ENCODE peak calls at places on chromosomes 16 and 17, in eight cellular contexts. T is GM12878, Q is astrocyte, G is hepatocyte, Z is PC-3, I is fibroblast of lung, P is K562, S is neural progenitor cell. O is an unnamed sample.

GRCh38 chr17:44556114-44556853 is 1.0 kb upstream of the FZD2 start:
- DNase-seq in T (peak), Q (no peak), G (peak), Z (peak), S (peak), I (peak), P (peak), O (peak)

GRCh38 chr16:3431779-3432219 is 11.5 kb downstream of the ZNF597 start:
- DNase-seq in I (peak), S (no peak), T (no peak), P (peak), Z (no peak), G (no peak), Q (peak), O (no peak)

GRCh38 chr17:82096709-82097186 is 1.3 kb downstream of the FASN start:
- DNase-seq in S (no peak), G (no peak), P (no peak), Q (no peak), T (no peak), Z (no peak), I (no peak), O (no peak)

GRCh38 chr16:6889106-6889505 is 443.5 kb upstream of the RBFOX1 start:
- DNase-seq in Q (no peak), Z (no peak), P (no peak), G (no peak), S (no peak), T (no peak), I (no peak), O (no peak)

GRCh38 chr17:28033972-28034714 is 8.3 kb upstream of the NLK start:
- DNase-seq in Q (peak), G (no peak), I (peak), P (peak), Z (peak), T (no peak), S (no peak), O (no peak)

GRCh38 chr17:2054740-2055493 is at the start of gene HIC1:
- DNase-seq in S (peak), P (peak), T (no peak), Z (peak), Q (no peak), I (peak), G (peak), O (peak)

GRCh38 chr16:85028638-85029412 is 1.2 kb downstream of the KIAA0513 start:
- DNase-seq in T (no peak), Q (peak), G (peak), I (peak), S (no peak), P (peak), Z (peak), O (no peak)

GRCh38 chr17:36602030-36602737 is 801 bp downstream of the MRM1 start:
- DNase-seq in I (no peak), P (peak), T (no peak), Q (no peak), G (peak), S (peak), Z (peak), O (peak)

GRCh38 chr17:56596741-56597494 is 3.4 kb downstream of the NOG start:
- DNase-seq in S (peak), Z (no peak), G (no peak), Q (no peak), P (no peak), I (no peak), T (no peak), O (peak)

GRCh38 chr17:28925912-28926365 is 23.1 kb upstream of the DHRS13 start:
- DNase-seq in G (no peak), Z (peak), I (peak), T (peak), S (no peak), P (peak), Q (peak), O (no peak)

GRCh38 chr16:74623846-74624245 is 16.9 kb upstream of the GLG1 start:
- DNase-seq in S (no peak), T (no peak), Q (no peak), Z (no peak), I (no peak), P (no peak), G (no peak), O (no peak)

GRCh38 chr17:27980035-27980434 is 62.4 kb upstream of the NLK start:
- DNase-seq in S (no peak), P (no peak), Z (peak), T (no peak), G (no peak), Q (peak), I (no peak), O (no peak)

GRCh38 chr16:1077877-1078578 is 5.5 kb downstream of the SSTR5 start:
- DNase-seq in S (no peak), G (no peak), Q (no peak), P (no peak), Z (no peak), T (no peak), I (no peak), O (no peak)

GRCh38 chr16:31471875-31472558 is at the start of gene TGFB1I1:
- DNase-seq in G (peak), P (no peak), Z (peak), S (peak), I (peak), Q (peak), T (no peak), O (peak)

GRCh38 chr17:43768943-43769342 is 9.8 kb downstream of the DUSP3 start:
- DNase-seq in Z (no peak), P (no peak), S (no peak), T (no peak), I (no peak), G (no peak), Q (no peak), O (no peak)

GRCh38 chr17:16820979-16821543 is 131.0 kb downstream of the CCDC144A start:
- DNase-seq in P (no peak), I (no peak), S (peak), Z (no peak), T (no peak), G (no peak), Q (no peak), O (no peak)

GRCh38 chr17:78933025-78933958 is 8.1 kb upstream of the TIMP2 start:
- DNase-seq in S (no peak), G (peak), Z (peak), T (peak), Q (peak), P (no peak), I (peak), O (no peak)

GRCh38 chr16:15509593-15510520 is 75.5 kb downstream of the BMERB1 start:
- DNase-seq in I (peak), T (no peak), S (peak), Q (peak), P (no peak), Z (no peak), G (no peak), O (peak)

GRCh38 chr17:58587713-58588117 is 73.3 kb upstream of the MTMR4 start:
- DNase-seq in S (peak), P (peak), T (no peak), Q (no peak), I (peak), Z (peak), G (peak), O (peak)

GRCh38 chr17:31492880-31493655 is 101.6 kb downstream of the RAB11FIP4 start:
- DNase-seq in Q (no peak), T (peak), Z (no peak), P (peak), G (no peak), I (no peak), S (no peak), O (no peak)

GRCh38 chr17:77086433-77087010 is 54.2 kb upstream of the SEC14L1 start:
- DNase-seq in I (peak), Q (peak), T (no peak), G (peak), Z (peak), S (peak), P (peak), O (peak)
- H3K4me2 ChIP-seq in I (peak), Q (peak), T (peak), G (peak), Z (peak), S (peak), P (no peak), O (peak)

DNA sequence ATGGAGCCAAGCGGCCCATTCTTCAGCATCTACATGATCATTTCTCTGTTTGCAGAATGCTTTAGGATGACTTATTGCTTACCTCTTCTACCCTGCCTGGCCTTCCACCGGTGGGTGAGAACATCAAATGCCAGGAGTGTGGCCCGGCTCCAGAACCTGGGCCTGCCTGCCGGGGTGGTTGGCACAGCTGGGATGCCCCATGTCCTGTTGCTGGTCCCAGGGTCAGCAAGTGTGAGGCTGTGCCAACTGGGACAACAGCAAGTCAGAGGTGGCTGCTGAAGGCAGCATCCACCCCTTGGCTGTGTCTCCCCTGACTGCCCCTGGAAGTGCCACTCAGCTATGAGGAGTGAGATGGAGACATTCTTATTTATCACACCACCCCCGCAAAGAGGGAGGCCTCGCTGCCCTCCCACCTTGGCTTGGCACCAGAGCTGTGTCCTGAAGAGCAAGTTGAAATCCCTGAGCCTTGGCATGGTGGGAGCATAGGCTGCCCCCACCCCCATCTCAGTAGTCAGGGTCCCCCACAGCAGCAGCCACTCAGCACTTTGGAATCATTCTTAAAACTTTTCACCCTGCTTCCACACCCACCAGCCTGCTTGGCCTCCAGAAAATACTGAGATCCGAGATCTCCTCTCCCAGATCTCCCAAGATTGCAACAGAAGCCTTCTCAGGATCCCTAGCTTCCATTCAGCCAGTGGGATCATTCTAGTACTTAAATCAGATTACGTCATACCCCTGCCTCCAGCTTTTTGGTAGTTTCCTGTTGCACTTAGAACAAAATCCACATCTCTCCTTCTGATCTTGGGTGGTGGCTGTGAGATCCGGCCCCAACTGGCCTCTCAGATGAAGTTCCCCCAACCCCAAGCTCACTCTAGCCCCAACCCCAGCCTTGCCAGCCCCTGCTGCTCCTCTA is 127.5 kb downstream of the SOCS1 start:
- DNase-seq in S (no peak), Z (no peak), T (no peak), Q (peak), P (peak), G (peak), I (peak), O (no peak)
- H3K4me2 ChIP-seq in S (no peak), Z (no peak), T (no peak), Q (no peak), P (peak), G (no peak), I (no peak), O (no peak)

DNA sequence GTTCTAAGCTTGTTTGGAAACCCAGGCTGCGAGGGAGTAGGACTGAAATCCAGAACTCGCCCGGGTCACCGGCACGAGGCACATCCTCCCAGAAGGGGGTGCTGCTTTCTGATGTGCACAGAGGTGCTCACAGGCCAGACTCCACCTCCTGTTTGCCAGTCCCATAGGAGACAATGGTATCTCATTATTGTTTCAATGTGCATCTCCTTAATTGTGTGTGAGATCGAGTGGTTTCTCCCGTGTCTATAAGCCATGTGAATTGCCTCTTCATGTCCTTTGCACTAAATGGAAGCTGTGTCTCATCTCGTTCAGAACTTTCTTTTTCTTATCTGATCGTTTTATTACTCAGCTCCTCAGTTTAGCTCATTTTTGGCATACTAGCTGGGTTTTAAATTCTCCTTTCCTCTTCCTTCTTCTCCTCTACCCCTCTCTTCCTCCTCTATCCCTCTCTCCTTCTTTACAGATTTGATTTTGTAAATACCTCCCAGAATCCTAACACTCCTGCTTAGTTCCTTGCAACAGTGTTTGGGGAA is 32.1 kb upstream of the PRKCB start:
- DNase-seq in Q (no peak), G (peak), T (no peak), S (peak), I (peak), P (peak), Z (peak), O (peak)
- H3K4me2 ChIP-seq in Q (no peak), G (no peak), T (peak), S (no peak), I (peak), P (peak), Z (peak), O (no peak)

DNA sequence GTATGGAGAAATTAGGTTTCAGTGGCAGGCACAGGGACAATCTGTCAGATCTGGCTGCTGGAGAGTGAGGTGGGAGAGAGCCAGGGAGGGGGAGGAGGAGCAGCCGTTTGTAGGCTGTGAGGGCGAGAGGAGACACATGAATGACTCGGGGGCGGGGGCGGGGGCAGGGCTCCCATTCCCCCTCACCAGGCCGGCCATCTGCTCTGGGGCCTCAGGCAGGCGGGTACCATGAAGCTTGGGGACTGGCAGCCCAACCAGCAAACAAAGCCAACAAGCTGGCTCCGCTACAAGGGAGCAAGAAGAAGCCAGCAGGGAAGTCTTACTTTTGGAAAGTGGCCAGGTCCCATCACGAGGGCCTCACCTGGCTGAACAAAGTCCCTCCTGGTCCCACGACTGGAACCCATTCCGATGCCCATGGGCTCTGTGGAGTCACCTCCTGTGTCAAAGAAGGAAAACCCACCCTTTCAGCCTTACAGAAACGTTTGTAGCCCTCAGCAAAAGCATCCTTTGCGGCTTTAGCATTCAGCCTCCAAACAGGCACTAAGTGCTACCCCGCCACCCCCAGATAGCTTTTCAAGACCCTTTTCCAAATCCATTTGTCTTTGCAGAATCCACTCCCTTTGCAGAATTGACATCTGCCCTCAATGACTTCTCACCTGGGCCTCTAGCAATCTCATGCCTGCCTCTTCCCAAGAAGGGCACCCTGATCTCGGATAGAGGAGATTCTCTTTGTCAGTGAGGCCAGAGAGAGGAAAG is 9.2 kb upstream of the SSTR2 start:
- DNase-seq in G (no peak), I (no peak), Z (no peak), T (no peak), Q (no peak), S (peak), P (no peak), O (peak)
- H3K4me2 ChIP-seq in G (peak), I (peak), Z (peak), T (peak), Q (peak), S (peak), P (no peak), O (peak)